ENCODE peak calls at places on chromosome 17, in four cellular contexts. J is progenitor cell of endocrine pancreas, M is ACHN, R is neural crest cell. Y is an unnamed sample.

GRCh38 chr17:37110012-37110701 is 161.4 kb downstream of the AATF start:
- DNase-seq in J (no peak), M (no peak), R (no peak), Y (no peak)

GRCh38 chr17:8465381-8466158 is 29.9 kb downstream of the NDEL1 start:
- DNase-seq in J (no peak), M (no peak), R (no peak), Y (peak)

GRCh38 chr17:49003557-49004511 is 6.6 kb downstream of the IGF2BP1 start:
- DNase-seq in J (peak), M (no peak), R (no peak), Y (peak)

GRCh38 chr17:13981881-13982280 is 87.4 kb upstream of the COX10 start:
- DNase-seq in J (no peak), M (no peak), R (no peak), Y (no peak)

GRCh38 chr17:2897605-2898004 is 101.4 kb downstream of the RAP1GAP2 start:
- DNase-seq in J (no peak), M (no peak), R (no peak), Y (no peak)

GRCh38 chr17:63946440-63947363 is 14.6 kb upstream of the CD79B start:
- DNase-seq in J (peak), M (peak), R (peak), Y (peak)

GRCh38 chr17:73901661-73902415 is 257.6 kb upstream of the SDK2 start:
- DNase-seq in J (peak), M (no peak), R (peak), Y (no peak)

GRCh38 chr17:80216473-80217456 is 3.4 kb downstream of the SGSH start:
- DNase-seq in J (no peak), M (no peak), R (no peak), Y (no peak)

GRCh38 chr17:81898029-81898866 is 3.8 kb upstream of the NPB start:
- DNase-seq in J (no peak), M (peak), R (no peak), Y (peak)

GRCh38 chr17:79570653-79571052 is 40.2 kb downstream of the RBFOX3 start:
- DNase-seq in J (no peak), M (no peak), R (no peak), Y (no peak)

GRCh38 chr17:8791910-8792270 is 7.3 kb downstream of the MFSD6L start:
- DNase-seq in J (no peak), M (no peak), R (no peak), Y (no peak)

GRCh38 chr17:36980281-36980761 is 31.6 kb downstream of the AATF start:
- DNase-seq in J (no peak), M (no peak), R (no peak), Y (peak)

GRCh38 chr17:4147751-4148310 is 4.8 kb downstream of the CYB5D2 start:
- DNase-seq in J (no peak), M (no peak), R (no peak), Y (peak)

GRCh38 chr17:29149431-29150064 is 30.6 kb downstream of the MYO18A start:
- DNase-seq in J (no peak), M (no peak), R (no peak), Y (peak)

GRCh38 chr17:65047939-65048338 is 8.6 kb downstream of the GNA13 start:
- DNase-seq in J (no peak), M (no peak), R (no peak), Y (no peak)

GRCh38 chr17:78271419-78272160 is 40.2 kb downstream of the TMEM235 start:
- DNase-seq in J (no peak), M (no peak), R (no peak), Y (no peak)

GRCh38 chr17:69179227-69179952 is 37.7 kb upstream of the ABCA6 start:
- DNase-seq in J (no peak), M (peak), R (no peak), Y (no peak)

GRCh38 chr17:46802831-46803230 is 15.7 kb downstream of the WNT3 start:
- DNase-seq in J (no peak), M (no peak), R (no peak), Y (no peak)

GRCh38 chr17:32277284-32277683 is 11.7 kb downstream of the RHBDL3 start:
- DNase-seq in J (no peak), M (no peak), R (no peak), Y (peak)

GRCh38 chr17:77269696-77270681 is 129.2 kb downstream of the SEC14L1 start:
- DNase-seq in J (no peak), M (no peak), R (no peak), Y (no peak)

GRCh38 chr17:2171725-2172446 is 117.0 kb downstream of the HIC1 start:
- DNase-seq in J (no peak), M (peak), R (no peak), Y (peak)

GRCh38 chr17:2849327-2849670 is 53.1 kb downstream of the RAP1GAP2 start:
- DNase-seq in J (no peak), M (no peak), R (no peak), Y (no peak)

GRCh38 chr17:33511670-33512069 is 218.6 kb upstream of the ASIC2 start:
- DNase-seq in J (no peak), M (no peak), R (no peak), Y (peak)

GRCh38 chr17:77356109-77356689 is 215.4 kb downstream of the SEC14L1 start:
- DNase-seq in J (no peak), M (peak), R (no peak), Y (peak)

GRCh38 chr17:50507871-50508572 is at the start of gene MYCBPAP:
- DNase-seq in J (peak), M (no peak), R (peak), Y (peak)

GRCh38 chr17:55931448-55931847 is 180.6 kb downstream of the PCTP start:
- DNase-seq in J (no peak), M (no peak), R (no peak), Y (no peak)

GRCh38 chr17:69415431-69415830 is 934 bp downstream of the MAP2K6 start:
- DNase-seq in J (no peak), M (no peak), R (no peak), Y (no peak)

GRCh38 chr17:13302983-13303382 is 285.2 kb upstream of the ELAC2 start:
- DNase-seq in J (no peak), M (no peak), R (no peak), Y (no peak)

GRCh38 chr17:75875940-75876189 is 2.5 kb downstream of the TRIM47 start:
- DNase-seq in J (no peak), M (peak), R (no peak), Y (no peak)

GRCh38 chr17:28920191-28920590 is 17.3 kb upstream of the DHRS13 start:
- DNase-seq in J (no peak), M (no peak), R (no peak), Y (no peak)

GRCh38 chr17:79115487-79115886 is 40.9 kb downstream of the ENGASE start:
- DNase-seq in J (no peak), M (no peak), R (no peak), Y (no peak)

GRCh38 chr17:4877089-4877488 is 22.2 kb upstream of the C17orf107 start:
- DNase-seq in J (no peak), M (no peak), R (no peak), Y (no peak)

GRCh38 chr17:57892820-57893595 is 43.2 kb upstream of the MRPS23 start:
- DNase-seq in J (no peak), M (peak), R (peak), Y (peak)

GRCh38 chr17:58630883-58631522 is 60.8 kb downstream of the TEX14 start:
- DNase-seq in J (no peak), M (no peak), R (peak), Y (no peak)

GRCh38 chr17:47872019-47872650 is 21.2 kb upstream of the SP6 start:
- DNase-seq in J (no peak), M (no peak), R (no peak), Y (no peak)